ENCODE peak calls at places on chromosomes 3 and 15, in nine cellular contexts. A is esophagus squamous epithelium; F is left lobe of liver; L is activated CD8-positive, alpha-beta memory T cell treated with anti-CD3 and anti-CD28 coated beads for 24 hours; W is thyroid gland; S is right atrium auricular region; I is T-cell; Q is stimulated activated CD4-positive, alpha-beta T cell treated with anti-CD3 and anti-CD28 coated beads, TNF-alpha, amount 100 ng/mL, for 24 hours; C is aorta. M is an unnamed sample.

GRCh38 chr3:24608701-24609387 is 114.2 kb upstream of the THRB start:
- DNase-seq in A (no peak), F (no peak), L (no peak), W (no peak), S (no peak), I (no peak), Q (no peak), C (no peak), M (no peak)

GRCh38 chr3:4978966-4979400 is 254 bp upstream of the BHLHE40 start:
- DNase-seq in A (peak; percentile 88), F (peak; percentile 96), L (peak; percentile 96), W (peak; percentile 98), S (peak; percentile 96), I (peak; percentile 76), Q (peak; percentile 79), C (peak; percentile 97), M (no peak)

GRCh38 chr3:142180761-142181362 is 31.5 kb upstream of the TFDP2 start:
- DNase-seq in A (no peak), F (no peak), L (no peak), W (peak; percentile 34), S (no peak), I (peak; percentile 1), Q (no peak), C (no peak), M (no peak)

GRCh38 chr3:73516656-73517055 is 108.1 kb downstream of the PDZRN3 start:
- DNase-seq in A (no peak), F (no peak), L (no peak), W (peak; percentile 18), S (no peak), I (no peak), Q (no peak), C (no peak), M (no peak)

GRCh38 chr3:160755776-160756304 is at the start of gene PPM1L:
- DNase-seq in A (peak; percentile 33), F (peak; percentile 72), L (no peak), W (peak; percentile 71), S (peak; percentile 68), I (peak; percentile 62), Q (no peak), C (peak; percentile 88), M (no peak)

GRCh38 chr3:122907471-122907870 is 112.6 kb downstream of the SLC49A4 start:
- DNase-seq in A (no peak), F (no peak), L (no peak), W (no peak), S (peak; percentile 43), I (no peak), Q (no peak), C (no peak), M (no peak)

GRCh38 chr15:98905981-98906711 is 101.4 kb downstream of the PGPEP1L start:
- DNase-seq in A (no peak), F (no peak), L (no peak), W (no peak), S (no peak), I (no peak), Q (no peak), C (no peak), M (no peak)

GRCh38 chr3:12934431-12934830 is 93.1 kb upstream of the RPL32 start:
- DNase-seq in A (no peak), F (peak; percentile 53), L (no peak), W (peak; percentile 59), S (peak; percentile 66), I (no peak), Q (no peak), C (peak; percentile 95), M (no peak)

GRCh38 chr3:116192464-116192863 is 252.8 kb downstream of the LSAMP start:
- DNase-seq in A (no peak), F (no peak), L (no peak), W (no peak), S (no peak), I (no peak), Q (no peak), C (no peak), M (no peak)

GRCh38 chr3:126111126-126111551 is 27.2 kb upstream of the SLC41A3 start:
- DNase-seq in A (no peak), F (no peak), L (peak; percentile 37), W (no peak), S (peak; percentile 46), I (no peak), Q (no peak), C (peak; percentile 55), M (no peak)

GRCh38 chr3:16478516-16478915 is 35.0 kb downstream of the RFTN1 start:
- DNase-seq in A (no peak), F (no peak), L (no peak), W (no peak), S (no peak), I (no peak), Q (no peak), C (no peak), M (no peak)

GRCh38 chr3:86913160-86913559 is 77.8 kb downstream of the VGLL3 start:
- DNase-seq in A (no peak), F (no peak), L (no peak), W (no peak), S (no peak), I (no peak), Q (no peak), C (no peak), M (no peak)

GRCh38 chr3:108548304-108548703 is 37.9 kb upstream of the MYH15 start:
- DNase-seq in A (no peak), F (no peak), L (no peak), W (no peak), S (no peak), I (no peak), Q (no peak), C (no peak), M (no peak)

GRCh38 chr15:77904436-77904821 is 173.1 kb downstream of the TBC1D2B start:
- DNase-seq in A (no peak), F (no peak), L (no peak), W (no peak), S (no peak), I (no peak), Q (no peak), C (peak; percentile 54), M (no peak)

GRCh38 chr15:74383695-74384565 is 16.5 kb upstream of the CYP11A1 start:
- DNase-seq in A (no peak), F (no peak), L (peak; percentile 89), W (no peak), S (no peak), I (no peak), Q (no peak), C (peak; percentile 49), M (no peak)

GRCh38 chr3:6806991-6807390 is 53.9 kb upstream of the GRM7 start:
- DNase-seq in A (no peak), F (no peak), L (no peak), W (no peak), S (no peak), I (no peak), Q (no peak), C (no peak), M (no peak)

GRCh38 chr15:95930659-95931375 is 399.7 kb upstream of the NR2F2 start:
- DNase-seq in A (no peak), F (no peak), L (no peak), W (no peak), S (no peak), I (no peak), Q (no peak), C (no peak), M (no peak)

GRCh38 chr3:53799338-53799865 is 46.8 kb downstream of the CHDH start:
- DNase-seq in A (no peak), F (no peak), L (no peak), W (no peak), S (no peak), I (no peak), Q (no peak), C (no peak), M (no peak)

GRCh38 chr15:55894406-55894965 is 98.9 kb downstream of the NEDD4 start:
- DNase-seq in A (no peak), F (no peak), L (no peak), W (no peak), S (no peak), I (no peak), Q (no peak), C (no peak), M (no peak)

GRCh38 chr3:187914231-187914630 is 169.0 kb upstream of the BCL6 start:
- DNase-seq in A (no peak), F (no peak), L (no peak), W (no peak), S (no peak), I (no peak), Q (no peak), C (no peak), M (no peak)

GRCh38 chr3:23607184-23607847 is 198.4 kb upstream of the UBE2E1 start:
- DNase-seq in A (no peak), F (no peak), L (no peak), W (no peak), S (no peak), I (no peak), Q (no peak), C (no peak), M (no peak)

GRCh38 chr3:72938471-72939265 is 50.8 kb downstream of the GXYLT2 start:
- DNase-seq in A (no peak), F (peak; percentile 52), L (no peak), W (peak; percentile 32), S (peak; percentile 87), I (peak; percentile 6), Q (no peak), C (no peak), M (peak; percentile 31)

GRCh38 chr3:127546517-127546916 is 44.0 kb downstream of the TPRA1 start:
- DNase-seq in A (no peak), F (peak; percentile 87), L (no peak), W (no peak), S (no peak), I (no peak), Q (no peak), C (no peak), M (no peak)

GRCh38 chr3:122793568-122794416 is at the start of gene HSPBAP1:
- DNase-seq in A (no peak), F (peak; percentile 95), L (peak; percentile 95), W (peak; percentile 95), S (peak; percentile 97), I (peak; percentile 84), Q (peak; percentile 85), C (peak; percentile 97), M (peak; percentile 83)

GRCh38 chr3:134371542-134372324 is 2.5 kb downstream of the AMOTL2 start:
- DNase-seq in A (no peak), F (no peak), L (no peak), W (peak; percentile 30), S (no peak), I (no peak), Q (no peak), C (peak; percentile 23), M (no peak)

GRCh38 chr3:11784962-11785361 is 61.7 kb downstream of the TAMM41 start:
- DNase-seq in A (no peak), F (no peak), L (no peak), W (no peak), S (no peak), I (no peak), Q (no peak), C (no peak), M (no peak)

GRCh38 chr15:71746719-71747118 is 63.6 kb upstream of the NR2E3 start:
- DNase-seq in A (no peak), F (no peak), L (no peak), W (no peak), S (no peak), I (no peak), Q (no peak), C (no peak), M (no peak)

GRCh38 chr3:193816028-193816395 is 223.0 kb downstream of the OPA1 start:
- DNase-seq in A (no peak), F (no peak), L (peak; percentile 11), W (no peak), S (no peak), I (no peak), Q (no peak), C (no peak), M (no peak)

GRCh38 chr3:188962253-188963247 is 209.2 kb upstream of the TPRG1 start:
- DNase-seq in A (no peak), F (no peak), L (no peak), W (no peak), S (no peak), I (no peak), Q (no peak), C (no peak), M (no peak)

GRCh38 chr3:187086831-187087230 is 52.5 kb downstream of the RPL39L start:
- DNase-seq in A (no peak), F (no peak), L (no peak), W (no peak), S (no peak), I (no peak), Q (no peak), C (no peak), M (no peak)

GRCh38 chr3:143775401-143775970 is 72.8 kb downstream of the SLC9A9 start:
- DNase-seq in A (no peak), F (no peak), L (no peak), W (no peak), S (no peak), I (no peak), Q (no peak), C (no peak), M (peak; percentile 9)